ENCODE peak calls at places on chromosomes 1 and 21, in five cellular contexts. One of them, this sample, is unnamed.

GRCh38 chr1:27658951-27659496 is 13.0 kb downstream of the IFI6 start:
- DNase-seq in GM23338: peak
- DNase-seq in tibial artery: no peak
- DNase-seq in A549: no peak
- DNase-seq in WERI-Rb-1: peak
- DNase-seq in this sample: no peak

GRCh38 chr21:42847051-42847707 is 32.2 kb downstream of the WDR4 start:
- DNase-seq in GM23338: no peak
- DNase-seq in tibial artery: peak
- DNase-seq in A549: no peak
- DNase-seq in WERI-Rb-1: peak
- DNase-seq in this sample: no peak

GRCh38 chr1:241696172-241696814 is 44.2 kb downstream of the WDR64 start:
- DNase-seq in GM23338: no peak
- DNase-seq in tibial artery: no peak
- DNase-seq in A549: no peak
- DNase-seq in WERI-Rb-1: no peak
- DNase-seq in this sample: no peak

GRCh38 chr1:234601217-234602017 is 8.6 kb downstream of the IRF2BP2 start:
- DNase-seq in GM23338: peak
- DNase-seq in tibial artery: no peak
- DNase-seq in A549: no peak
- DNase-seq in WERI-Rb-1: no peak
- DNase-seq in this sample: no peak

GRCh38 chr21:38770660-38771059 is 35.1 kb upstream of the ETS2 start:
- DNase-seq in GM23338: no peak
- DNase-seq in tibial artery: no peak
- DNase-seq in A549: no peak
- DNase-seq in WERI-Rb-1: no peak
- DNase-seq in this sample: no peak

GRCh38 chr1:170881268-170882265 is 53.8 kb upstream of the MROH9 start:
- DNase-seq in GM23338: peak
- DNase-seq in tibial artery: no peak
- DNase-seq in A549: no peak
- DNase-seq in WERI-Rb-1: no peak
- DNase-seq in this sample: no peak

GRCh38 chr1:245771521-245772281 is 616.9 kb downstream of the KIF26B start:
- DNase-seq in GM23338: no peak
- DNase-seq in tibial artery: no peak
- DNase-seq in A549: no peak
- DNase-seq in WERI-Rb-1: no peak
- DNase-seq in this sample: no peak

GRCh38 chr1:34549199-34549598 is 205.6 kb upstream of the GJB5 start:
- DNase-seq in GM23338: peak
- DNase-seq in tibial artery: no peak
- DNase-seq in A549: no peak
- DNase-seq in WERI-Rb-1: peak
- DNase-seq in this sample: no peak

GRCh38 chr21:45383615-45384201 is 21.3 kb upstream of the COL18A1 start:
- DNase-seq in GM23338: peak
- DNase-seq in tibial artery: peak
- DNase-seq in A549: no peak
- DNase-seq in WERI-Rb-1: no peak
- DNase-seq in this sample: no peak

GRCh38 chr1:51453010-51453409 is 66.1 kb downstream of the EPS15 start:
- DNase-seq in GM23338: no peak
- DNase-seq in tibial artery: no peak
- DNase-seq in A549: no peak
- DNase-seq in WERI-Rb-1: no peak
- DNase-seq in this sample: no peak

GRCh38 chr1:27971674-27972073 is 11.9 kb downstream of the XKR8 start:
- DNase-seq in GM23338: no peak
- DNase-seq in tibial artery: no peak
- DNase-seq in A549: no peak
- DNase-seq in WERI-Rb-1: no peak
- DNase-seq in this sample: no peak

GRCh38 chr1:59173721-59174120 is 123.2 kb upstream of the FGGY start:
- DNase-seq in GM23338: no peak
- DNase-seq in tibial artery: no peak
- DNase-seq in A549: no peak
- DNase-seq in WERI-Rb-1: no peak
- DNase-seq in this sample: no peak

GRCh38 chr1:243718893-243719292 is 131.2 kb downstream of the AKT3 start:
- DNase-seq in GM23338: no peak
- DNase-seq in tibial artery: no peak
- DNase-seq in A549: no peak
- DNase-seq in WERI-Rb-1: no peak
- DNase-seq in this sample: no peak

GRCh38 chr1:6727535-6727934 is 25.9 kb upstream of the DNAJC11 start:
- DNase-seq in GM23338: peak
- DNase-seq in tibial artery: peak
- DNase-seq in A549: peak
- DNase-seq in WERI-Rb-1: peak
- DNase-seq in this sample: no peak

GRCh38 chr1:116164890-116165176 is 53.6 kb downstream of the MAB21L3 start:
- DNase-seq in GM23338: no peak
- DNase-seq in tibial artery: no peak
- DNase-seq in A549: no peak
- DNase-seq in WERI-Rb-1: no peak
- DNase-seq in this sample: no peak

GRCh38 chr1:87795615-87796337 is 467.1 kb downstream of the LMO4 start:
- DNase-seq in GM23338: no peak
- DNase-seq in tibial artery: no peak
- DNase-seq in A549: peak
- DNase-seq in WERI-Rb-1: no peak
- DNase-seq in this sample: no peak

GRCh38 chr1:3678361-3679097 is 26.2 kb downstream of the TP73 start:
- DNase-seq in GM23338: peak
- DNase-seq in tibial artery: no peak
- DNase-seq in A549: no peak
- DNase-seq in WERI-Rb-1: no peak
- DNase-seq in this sample: no peak

GRCh38 chr1:232351335-232351734 is 278.6 kb downstream of the SIPA1L2 start:
- DNase-seq in GM23338: no peak
- DNase-seq in tibial artery: no peak
- DNase-seq in A549: no peak
- DNase-seq in WERI-Rb-1: no peak
- DNase-seq in this sample: no peak

GRCh38 chr1:23585321-23586022 is 26.2 kb upstream of the ID3 start:
- DNase-seq in GM23338: no peak
- DNase-seq in tibial artery: no peak
- DNase-seq in A549: peak
- DNase-seq in WERI-Rb-1: no peak
- DNase-seq in this sample: no peak

DNA sequence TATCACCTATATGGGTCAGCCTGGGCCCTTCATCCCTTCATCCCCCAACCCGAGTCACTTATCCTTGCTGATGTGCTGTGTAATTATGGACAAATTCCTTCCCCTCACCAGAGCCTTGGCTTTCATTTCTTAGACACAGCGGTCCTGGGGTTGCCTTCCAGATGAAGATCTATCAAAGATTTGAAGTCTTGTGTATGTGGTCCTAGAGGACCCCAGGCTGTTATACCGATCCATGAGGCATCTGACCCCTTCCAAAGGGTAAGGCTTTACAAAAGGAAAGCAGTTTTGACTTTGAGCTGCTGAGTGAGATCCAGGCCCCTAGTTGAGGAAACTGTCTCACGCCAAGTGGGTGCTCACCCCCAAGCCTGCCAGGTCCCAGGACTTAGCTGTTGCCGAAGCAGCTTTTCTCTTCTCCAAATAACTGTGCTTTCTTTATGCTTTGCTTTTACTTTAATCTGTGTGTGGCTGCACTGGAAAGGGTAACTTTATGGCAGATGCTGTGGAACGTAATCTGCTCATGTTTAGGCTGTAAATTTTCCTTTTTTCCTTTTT is 37.6 kb downstream of the MAN1C1 start:
- DNase-seq in GM23338: no peak
- DNase-seq in tibial artery: no peak
- DNase-seq in A549: no peak
- DNase-seq in WERI-Rb-1: no peak
- DNase-seq in this sample: no peak
- TF ChIP-seq CTCF in GM23338: no peak
- TF ChIP-seq CTCF in tibial artery: no peak
- TF ChIP-seq CTCF in A549: no peak
- TF ChIP-seq CTCF in WERI-Rb-1: no peak
- TF ChIP-seq CTCF in this sample: no peak

GRCh38 chr1:56477164-56478111 is 101.9 kb downstream of the PLPP3 start:
- DNase-seq in GM23338: peak
- DNase-seq in tibial artery: peak
- DNase-seq in A549: no peak
- DNase-seq in WERI-Rb-1: no peak
- DNase-seq in this sample: no peak
- H3K4me3 ChIP-seq in GM23338: peak
- H3K4me3 ChIP-seq in tibial artery: peak
- H3K4me3 ChIP-seq in A549: no peak
- H3K4me3 ChIP-seq in WERI-Rb-1: no peak
- H3K4me3 ChIP-seq in this sample: peak

DNA sequence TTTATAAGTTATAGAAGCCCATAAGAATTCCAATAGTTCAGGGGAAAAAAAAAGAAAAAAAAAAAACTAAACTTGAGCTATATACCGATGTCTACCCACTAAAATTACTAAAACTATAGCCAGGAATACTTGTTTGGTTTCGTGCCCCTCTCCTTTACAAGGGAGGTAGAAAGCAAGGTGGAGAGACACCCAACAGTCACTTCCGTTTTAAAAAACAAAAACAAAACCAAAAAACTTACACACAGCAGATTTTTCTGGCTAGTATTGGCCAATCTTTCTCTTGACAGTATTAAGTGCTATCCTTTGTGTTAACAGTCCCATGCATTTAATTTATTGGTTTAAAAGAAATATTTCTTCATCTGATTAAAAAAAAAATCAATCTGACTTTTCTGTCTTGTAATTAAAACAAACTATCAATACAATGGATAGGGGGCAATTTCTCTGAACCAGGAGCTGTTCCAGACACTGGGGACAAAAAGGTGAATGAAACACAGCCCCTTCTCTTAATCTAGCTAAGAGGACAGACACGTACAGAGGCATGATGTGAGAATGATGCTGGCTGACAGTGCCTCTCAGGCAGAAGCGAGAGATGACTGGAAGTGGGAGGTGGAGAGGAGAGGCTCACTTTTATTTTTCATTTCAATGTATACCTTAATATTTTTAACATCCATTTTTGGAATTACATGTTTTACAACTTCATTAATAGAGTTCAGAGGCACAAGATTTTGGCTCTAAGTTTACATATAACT is 214.8 kb downstream of the RERE start:
- DNase-seq in GM23338: no peak
- DNase-seq in tibial artery: no peak
- DNase-seq in A549: no peak
- DNase-seq in WERI-Rb-1: no peak
- DNase-seq in this sample: no peak
- TF ChIP-seq CTCF in GM23338: no peak
- TF ChIP-seq CTCF in tibial artery: no peak
- TF ChIP-seq CTCF in A549: no peak
- TF ChIP-seq CTCF in WERI-Rb-1: peak
- TF ChIP-seq CTCF in this sample: no peak

DNA sequence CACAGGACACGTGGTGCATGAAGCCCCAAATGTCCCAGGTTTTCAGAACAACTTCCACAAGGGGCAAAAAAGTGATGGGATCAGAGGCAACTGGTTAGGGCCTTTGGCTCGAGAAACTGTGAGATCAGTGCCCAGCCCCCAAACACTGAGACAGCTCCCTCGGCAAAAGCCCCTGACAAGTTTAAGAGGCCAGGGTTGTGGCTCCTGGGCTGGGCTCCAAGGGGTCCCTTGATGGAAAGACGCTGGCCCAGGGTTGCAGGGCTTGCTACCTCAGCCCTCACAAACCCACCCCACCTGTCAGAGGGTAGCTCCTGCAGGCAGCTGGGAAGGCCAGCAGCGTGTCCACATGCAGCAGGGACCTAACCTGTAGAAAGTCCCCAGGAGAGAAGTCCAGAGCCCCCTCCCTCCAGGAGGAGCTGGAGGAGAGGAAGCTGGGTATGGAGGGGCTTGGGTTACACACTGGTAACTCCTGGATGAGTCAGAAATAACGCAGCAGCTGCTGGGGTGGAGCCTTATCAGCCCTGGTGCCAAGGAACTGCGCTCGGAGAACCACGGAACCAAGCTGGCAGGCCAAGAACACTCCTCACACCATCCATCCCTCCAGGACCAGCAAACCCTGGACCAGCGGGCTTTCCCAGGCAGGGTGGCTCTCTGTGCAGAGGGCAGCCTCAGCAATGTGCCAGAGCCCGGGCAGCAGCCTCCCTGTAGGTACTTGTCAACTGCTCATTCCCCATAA is 37.5 kb downstream of the CTNNBIP1 start:
- DNase-seq in GM23338: no peak
- DNase-seq in tibial artery: no peak
- DNase-seq in A549: no peak
- DNase-seq in WERI-Rb-1: peak
- DNase-seq in this sample: no peak
- H3K4me3 ChIP-seq in GM23338: no peak
- H3K4me3 ChIP-seq in tibial artery: no peak
- H3K4me3 ChIP-seq in A549: no peak
- H3K4me3 ChIP-seq in WERI-Rb-1: no peak
- H3K4me3 ChIP-seq in this sample: no peak

GRCh38 chr1:31745071-31745897 is 18.9 kb downstream of the ADGRB2 start:
- DNase-seq in GM23338: peak
- DNase-seq in tibial artery: peak
- DNase-seq in A549: peak
- DNase-seq in WERI-Rb-1: peak
- DNase-seq in this sample: no peak
- TF ChIP-seq CTCF in GM23338: peak
- TF ChIP-seq CTCF in tibial artery: peak
- TF ChIP-seq CTCF in A549: peak
- TF ChIP-seq CTCF in WERI-Rb-1: peak
- TF ChIP-seq CTCF in this sample: peak

GRCh38 chr1:154791292-154792278 is 78.5 kb downstream of the KCNN3 start:
- DNase-seq in GM23338: no peak
- DNase-seq in tibial artery: no peak
- DNase-seq in A549: no peak
- DNase-seq in WERI-Rb-1: peak
- DNase-seq in this sample: no peak
- H3K4me3 ChIP-seq in GM23338: no peak
- H3K4me3 ChIP-seq in tibial artery: no peak
- H3K4me3 ChIP-seq in A549: no peak
- H3K4me3 ChIP-seq in WERI-Rb-1: no peak
- H3K4me3 ChIP-seq in this sample: no peak

GRCh38 chr1:156948708-156949107 is 28.3 kb downstream of the LRRC71 start:
- DNase-seq in GM23338: peak
- DNase-seq in tibial artery: peak
- DNase-seq in A549: no peak
- DNase-seq in WERI-Rb-1: no peak
- DNase-seq in this sample: no peak
- TF ChIP-seq CTCF in GM23338: peak
- TF ChIP-seq CTCF in tibial artery: no peak
- TF ChIP-seq CTCF in A549: peak
- TF ChIP-seq CTCF in WERI-Rb-1: peak
- TF ChIP-seq CTCF in this sample: no peak

This sample was measured in thoracic aorta.